ENCODE peak calls at places on chromosomes 1 and 21, in seven cellular contexts. One of them, this sample, is unnamed.

GRCh38 chr1:150622219-150622975 is 7.0 kb downstream of the ENSA start:
- DNase-seq in IMR-90: no peak
- DNase-seq in psoas muscle: peak; percentile 62
- DNase-seq in sigmoid colon: peak; percentile 80
- DNase-seq in body of pancreas: no peak
- DNase-seq in OCI-LY7: no peak
- DNase-seq in lower lobe of right lung: peak; percentile 68
- DNase-seq in this sample: no peak

GRCh38 chr1:160370561-160371345 is 3.9 kb downstream of the NHLH1 start:
- DNase-seq in sigmoid colon: no peak
- DNase-seq in psoas muscle: no peak
- DNase-seq in OCI-LY7: no peak
- DNase-seq in lower lobe of right lung: no peak
- DNase-seq in body of pancreas: no peak
- DNase-seq in IMR-90: no peak
- DNase-seq in this sample: no peak

GRCh38 chr21:41894922-41895557 is 15.9 kb upstream of the PRDM15 start:
- DNase-seq in sigmoid colon: peak; percentile 40
- DNase-seq in OCI-LY7: no peak
- DNase-seq in lower lobe of right lung: no peak
- DNase-seq in IMR-90: peak; percentile 91
- DNase-seq in body of pancreas: no peak
- DNase-seq in psoas muscle: no peak
- DNase-seq in this sample: no peak

GRCh38 chr1:32465541-32466002 is 700 bp downstream of the ZBTB8B start:
- DNase-seq in IMR-90: no peak
- DNase-seq in body of pancreas: no peak
- DNase-seq in sigmoid colon: no peak
- DNase-seq in psoas muscle: no peak
- DNase-seq in OCI-LY7: no peak
- DNase-seq in lower lobe of right lung: no peak
- DNase-seq in this sample: no peak

GRCh38 chr1:192266645-192267044 is 50.1 kb upstream of the RGS21 start:
- DNase-seq in lower lobe of right lung: no peak
- DNase-seq in sigmoid colon: no peak
- DNase-seq in body of pancreas: no peak
- DNase-seq in psoas muscle: no peak
- DNase-seq in IMR-90: no peak
- DNase-seq in OCI-LY7: no peak
- DNase-seq in this sample: no peak

GRCh38 chr1:54259546-54259945 is 59.6 kb downstream of the MRPL37 start:
- DNase-seq in lower lobe of right lung: no peak
- DNase-seq in OCI-LY7: no peak
- DNase-seq in sigmoid colon: no peak
- DNase-seq in body of pancreas: no peak
- DNase-seq in psoas muscle: no peak
- DNase-seq in IMR-90: no peak
- DNase-seq in this sample: no peak

GRCh38 chr1:204445860-204446412 is 34.3 kb upstream of the PPP1R15B start:
- DNase-seq in lower lobe of right lung: no peak
- DNase-seq in sigmoid colon: no peak
- DNase-seq in IMR-90: peak; percentile 27
- DNase-seq in body of pancreas: peak; percentile 54
- DNase-seq in OCI-LY7: peak; percentile 71
- DNase-seq in psoas muscle: no peak
- DNase-seq in this sample: peak; percentile 69

GRCh38 chr1:107432108-107432507 is 291.3 kb downstream of the NTNG1 start:
- DNase-seq in OCI-LY7: no peak
- DNase-seq in IMR-90: no peak
- DNase-seq in psoas muscle: no peak
- DNase-seq in sigmoid colon: no peak
- DNase-seq in body of pancreas: no peak
- DNase-seq in lower lobe of right lung: no peak
- DNase-seq in this sample: no peak

GRCh38 chr1:42737257-42737656 is 2.8 kb downstream of the CLDN19 start:
- DNase-seq in OCI-LY7: peak; percentile 58
- DNase-seq in sigmoid colon: no peak
- DNase-seq in body of pancreas: peak; percentile 64
- DNase-seq in psoas muscle: no peak
- DNase-seq in IMR-90: no peak
- DNase-seq in lower lobe of right lung: no peak
- DNase-seq in this sample: no peak

GRCh38 chr1:9357958-9358357 is 65.3 kb downstream of the SPSB1 start:
- DNase-seq in sigmoid colon: no peak
- DNase-seq in OCI-LY7: no peak
- DNase-seq in IMR-90: no peak
- DNase-seq in body of pancreas: no peak
- DNase-seq in lower lobe of right lung: no peak
- DNase-seq in psoas muscle: no peak
- DNase-seq in this sample: no peak

GRCh38 chr1:203126866-203127671 is 457 bp upstream of the ADORA1 start:
- DNase-seq in IMR-90: peak; percentile 4
- DNase-seq in psoas muscle: no peak
- DNase-seq in sigmoid colon: no peak
- DNase-seq in lower lobe of right lung: no peak
- DNase-seq in body of pancreas: no peak
- DNase-seq in OCI-LY7: no peak
- DNase-seq in this sample: peak; percentile 12

GRCh38 chr1:173062156-173062938 is 11.6 kb upstream of the TNFSF18 start:
- DNase-seq in OCI-LY7: no peak
- DNase-seq in lower lobe of right lung: no peak
- DNase-seq in body of pancreas: no peak
- DNase-seq in IMR-90: peak; percentile 80
- DNase-seq in psoas muscle: no peak
- DNase-seq in sigmoid colon: no peak
- DNase-seq in this sample: no peak

GRCh38 chr21:44456915-44457736 is 1.8 kb downstream of the LRRC3 start:
- DNase-seq in OCI-LY7: no peak
- DNase-seq in lower lobe of right lung: peak; percentile 46
- DNase-seq in body of pancreas: no peak
- DNase-seq in psoas muscle: no peak
- DNase-seq in sigmoid colon: peak; percentile 63
- DNase-seq in IMR-90: no peak
- DNase-seq in this sample: peak; percentile 27

GRCh38 chr1:53860967-53861411 is 22.9 kb upstream of the NDC1 start:
- DNase-seq in body of pancreas: peak; percentile 45
- DNase-seq in OCI-LY7: peak; percentile 75
- DNase-seq in psoas muscle: no peak
- DNase-seq in lower lobe of right lung: no peak
- DNase-seq in sigmoid colon: no peak
- DNase-seq in IMR-90: peak; percentile 61
- DNase-seq in this sample: peak; percentile 55

GRCh38 chr1:157154940-157155514 is 16.8 kb upstream of the ETV3 start:
- DNase-seq in sigmoid colon: no peak
- DNase-seq in psoas muscle: peak; percentile 20
- DNase-seq in IMR-90: peak; percentile 52
- DNase-seq in body of pancreas: peak; percentile 60
- DNase-seq in lower lobe of right lung: peak; percentile 61
- DNase-seq in OCI-LY7: no peak
- DNase-seq in this sample: peak; percentile 74

GRCh38 chr1:173153503-173153902 is 53.6 kb downstream of the TNFSF4 start:
- DNase-seq in lower lobe of right lung: no peak
- DNase-seq in IMR-90: no peak
- DNase-seq in sigmoid colon: no peak
- DNase-seq in OCI-LY7: no peak
- DNase-seq in psoas muscle: no peak
- DNase-seq in body of pancreas: no peak
- DNase-seq in this sample: no peak

GRCh38 chr1:5526385-5526750 is 465.9 kb downstream of the NPHP4 start:
- DNase-seq in IMR-90: no peak
- DNase-seq in OCI-LY7: no peak
- DNase-seq in lower lobe of right lung: no peak
- DNase-seq in body of pancreas: no peak
- DNase-seq in psoas muscle: no peak
- DNase-seq in sigmoid colon: no peak
- DNase-seq in this sample: no peak

GRCh38 chr1:5522605-5523145 is 469.6 kb downstream of the NPHP4 start:
- DNase-seq in IMR-90: no peak
- DNase-seq in psoas muscle: no peak
- DNase-seq in lower lobe of right lung: no peak
- DNase-seq in OCI-LY7: no peak
- DNase-seq in body of pancreas: no peak
- DNase-seq in sigmoid colon: no peak
- DNase-seq in this sample: no peak

GRCh38 chr1:5526822-5527551 is 465.2 kb downstream of the NPHP4 start:
- DNase-seq in psoas muscle: no peak
- DNase-seq in sigmoid colon: no peak
- DNase-seq in IMR-90: no peak
- DNase-seq in body of pancreas: no peak
- DNase-seq in lower lobe of right lung: no peak
- DNase-seq in OCI-LY7: no peak
- DNase-seq in this sample: no peak

DNA sequence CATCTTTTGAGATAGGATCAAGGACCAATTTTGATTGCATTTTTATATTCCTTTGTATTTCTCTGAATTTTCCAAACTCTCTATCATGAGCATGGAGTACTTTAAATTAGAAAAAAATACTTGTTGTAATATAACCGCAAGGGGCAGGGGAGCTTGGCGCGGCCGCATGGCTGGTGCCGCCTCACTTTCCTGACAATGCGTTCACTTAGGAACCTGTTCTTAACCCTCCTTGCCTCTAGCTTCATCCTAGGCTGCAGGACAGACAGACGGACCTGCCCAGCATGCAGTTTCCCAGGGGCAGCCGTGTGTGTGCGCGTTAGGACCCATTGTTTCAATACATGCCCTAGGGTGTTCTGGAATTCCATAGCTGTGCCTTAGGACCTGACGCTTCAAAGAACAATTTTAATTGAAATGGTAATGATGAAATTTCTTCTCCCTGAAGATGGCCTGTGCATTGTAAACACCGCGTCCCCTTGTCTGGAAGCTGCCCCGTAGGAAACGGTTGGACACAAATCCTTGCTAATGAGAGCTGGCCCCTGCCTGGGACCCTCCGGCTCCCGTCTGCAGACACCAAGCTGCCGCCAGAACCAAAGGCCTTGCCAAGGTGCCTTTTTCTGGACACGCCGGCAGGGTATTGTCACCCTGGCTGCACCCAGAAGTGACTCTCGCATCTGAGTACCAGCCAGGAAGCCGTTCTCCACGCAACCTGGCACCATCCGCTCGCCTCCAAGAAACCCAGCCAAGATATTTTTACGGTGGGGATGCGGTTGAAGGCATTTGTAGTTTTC is 466.4 kb downstream of the NPHP4 start:
- DNase-seq in OCI-LY7: no peak
- DNase-seq in lower lobe of right lung: no peak
- DNase-seq in body of pancreas: no peak
- DNase-seq in IMR-90: no peak
- DNase-seq in psoas muscle: no peak
- DNase-seq in sigmoid colon: no peak
- DNase-seq in this sample: no peak
- H3K9me3 ChIP-seq in OCI-LY7: no peaks in the 10 kb centered on the region
- H3K9me3 ChIP-seq in lower lobe of right lung: no peaks in the 10 kb centered on the region
- H3K9me3 ChIP-seq in body of pancreas: no peaks in the 10 kb centered on the region
- H3K9me3 ChIP-seq in IMR-90: peaks cover 40% of the 10 kb centered on the region
- H3K9me3 ChIP-seq in psoas muscle: no peaks in the 10 kb centered on the region
- H3K9me3 ChIP-seq in sigmoid colon: no peaks in the 10 kb centered on the region
- H3K9me3 ChIP-seq in this sample: no peaks in the 10 kb centered on the region

DNA sequence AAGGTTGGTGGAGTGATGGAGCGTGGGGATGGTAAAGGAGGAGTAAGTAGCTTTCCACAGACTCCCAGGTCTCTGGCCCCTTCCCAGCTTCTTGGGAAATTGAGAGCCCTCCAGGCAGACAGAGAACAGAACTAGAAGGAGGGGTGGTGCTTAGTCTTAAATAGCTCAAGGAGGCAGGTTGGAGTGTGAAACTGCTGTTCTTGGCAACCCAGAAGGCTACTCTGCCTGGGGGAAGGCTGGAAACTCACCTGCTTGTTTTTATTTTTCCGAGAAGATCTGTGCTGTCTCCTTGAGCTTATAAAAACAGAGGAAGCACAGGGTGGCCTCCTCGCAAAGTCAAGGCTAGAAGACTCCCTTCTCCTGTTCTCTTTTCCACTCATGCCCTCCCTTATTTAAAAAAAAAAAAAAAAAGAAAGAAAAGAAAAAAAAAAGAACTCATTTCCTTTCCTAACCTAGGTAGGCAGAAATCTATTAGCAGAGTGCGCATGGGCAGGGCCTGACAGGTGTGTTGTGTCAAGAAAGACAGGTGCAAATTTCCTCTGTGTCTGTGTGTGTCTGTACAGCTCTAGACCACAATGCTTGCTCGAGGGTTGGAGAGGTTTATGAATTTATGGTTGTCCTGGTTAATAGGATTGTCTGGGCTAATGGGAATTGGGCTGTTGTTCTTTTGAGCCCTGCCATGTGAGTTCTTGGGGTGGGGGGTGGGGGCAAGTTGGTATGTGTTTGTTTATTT is 2.1 kb downstream of the PROX1 start:
- DNase-seq in IMR-90: no peak
- DNase-seq in OCI-LY7: no peak
- DNase-seq in body of pancreas: peak; percentile 53
- DNase-seq in lower lobe of right lung: no peak
- DNase-seq in psoas muscle: no peak
- DNase-seq in sigmoid colon: peak; percentile 81
- DNase-seq in this sample: no peak
- H3K4me3 ChIP-seq in IMR-90: no peak overlapping the region
- H3K4me3 ChIP-seq in OCI-LY7: no peak overlapping the region
- H3K4me3 ChIP-seq in body of pancreas: peak overlapping the region; percentile 53
- H3K4me3 ChIP-seq in lower lobe of right lung: peak overlapping the region; percentile 56
- H3K4me3 ChIP-seq in psoas muscle: peak overlapping the region; percentile 72
- H3K4me3 ChIP-seq in sigmoid colon: peak overlapping the region; percentile 46
- H3K4me3 ChIP-seq in this sample: peak overlapping the region; percentile 63

DNA sequence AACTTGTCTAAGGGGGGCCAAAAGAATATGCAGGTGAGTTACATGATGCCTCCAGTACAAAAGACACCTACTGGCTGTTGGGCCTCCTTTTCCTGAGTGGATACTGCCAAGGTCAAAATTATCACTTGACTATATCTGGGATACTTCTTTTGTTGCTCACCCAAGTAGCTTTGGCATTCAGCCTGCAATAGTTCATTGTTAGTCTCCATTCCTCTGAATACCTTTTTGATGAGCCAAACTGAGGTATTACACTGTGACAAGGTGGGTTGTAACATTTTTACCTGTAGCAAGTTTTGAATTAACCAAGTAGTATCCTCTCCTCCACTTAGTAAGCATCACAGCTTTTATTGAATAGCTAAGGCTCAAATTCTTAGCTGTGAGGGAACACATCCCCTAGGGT is 408.0 kb downstream of the LRRIQ3 start:
- DNase-seq in sigmoid colon: no peak
- DNase-seq in IMR-90: no peak
- DNase-seq in OCI-LY7: no peak
- DNase-seq in psoas muscle: no peak
- DNase-seq in body of pancreas: no peak
- DNase-seq in lower lobe of right lung: no peak
- DNase-seq in this sample: no peak
- H3K9me3 ChIP-seq in sigmoid colon: no peaks in the 10 kb centered on the region
- H3K9me3 ChIP-seq in IMR-90: peaks cover 16% of the 10 kb centered on the region
- H3K9me3 ChIP-seq in OCI-LY7: no peaks in the 10 kb centered on the region
- H3K9me3 ChIP-seq in psoas muscle: no peaks in the 10 kb centered on the region
- H3K9me3 ChIP-seq in body of pancreas: no peaks in the 10 kb centered on the region
- H3K9me3 ChIP-seq in lower lobe of right lung: no peaks in the 10 kb centered on the region
- H3K9me3 ChIP-seq in this sample: no peaks in the 10 kb centered on the region

DNA sequence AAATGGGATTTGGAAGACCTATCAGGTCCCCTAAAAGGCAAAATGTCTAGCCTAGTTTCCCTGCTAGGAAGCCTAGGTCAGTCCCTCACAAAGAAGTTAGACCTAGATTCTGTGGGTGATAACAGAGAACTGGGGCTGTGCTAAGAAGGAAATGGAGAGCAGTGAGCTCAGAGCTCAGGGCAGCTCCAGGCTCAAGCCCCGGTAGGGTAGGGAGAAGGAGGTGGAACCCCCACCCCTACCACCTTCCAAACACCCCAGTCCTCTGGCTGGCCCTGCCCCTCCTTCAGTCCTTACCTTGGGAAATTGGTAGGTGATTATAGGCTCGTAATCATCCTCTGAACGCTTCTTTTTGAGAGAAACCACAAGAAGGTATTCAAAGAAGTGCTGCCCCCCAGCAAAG is 1.1 kb downstream of the DENND2D start:
- DNase-seq in sigmoid colon: no peak
- DNase-seq in OCI-LY7: no peak
- DNase-seq in IMR-90: no peak
- DNase-seq in lower lobe of right lung: no peak
- DNase-seq in body of pancreas: no peak
- DNase-seq in psoas muscle: no peak
- DNase-seq in this sample: no peak
- H3K4me3 ChIP-seq in sigmoid colon: no peak overlapping the region
- H3K4me3 ChIP-seq in OCI-LY7: no peak overlapping the region
- H3K4me3 ChIP-seq in IMR-90: no peak overlapping the region
- H3K4me3 ChIP-seq in lower lobe of right lung: peak overlapping the region; percentile 57
- H3K4me3 ChIP-seq in body of pancreas: no peak overlapping the region
- H3K4me3 ChIP-seq in psoas muscle: peak overlapping the region; percentile 18
- H3K4me3 ChIP-seq in this sample: no peak overlapping the region

This sample was measured in Caco-2.